ENCODE peak calls at places on chromosomes 3 and 15, in seven cellular contexts. One of them, this sample, is unnamed.

GRCh38 chr3:19947549-19948071 is 713 bp downstream of the RAB5A start:
- DNase-seq in HepG2: peak; percentile 42
- DNase-seq in HCT116: peak; percentile 18
- DNase-seq in H1: peak; percentile 15
- DNase-seq in K562: peak; percentile 78
- DNase-seq in SK-N-SH: peak; percentile 65
- DNase-seq in GM12878: no peak
- DNase-seq in this sample: peak; percentile 23

GRCh38 chr15:63587527-63587926 is 9.7 kb upstream of the FBXL22 start:
- DNase-seq in H1: no peak
- DNase-seq in K562: no peak
- DNase-seq in GM12878: no peak
- DNase-seq in SK-N-SH: no peak
- DNase-seq in HepG2: no peak
- DNase-seq in HCT116: no peak
- DNase-seq in this sample: no peak

GRCh38 chr15:90205050-90205848 is 4.1 kb downstream of the SEMA4B start:
- DNase-seq in H1: no peak
- DNase-seq in GM12878: no peak
- DNase-seq in K562: no peak
- DNase-seq in HepG2: no peak
- DNase-seq in HCT116: no peak
- DNase-seq in SK-N-SH: peak; percentile 9
- DNase-seq in this sample: no peak

GRCh38 chr3:188133219-188133618 is 20.7 kb upstream of the LPP start:
- DNase-seq in HepG2: no peak
- DNase-seq in SK-N-SH: no peak
- DNase-seq in K562: no peak
- DNase-seq in H1: no peak
- DNase-seq in HCT116: no peak
- DNase-seq in GM12878: no peak
- DNase-seq in this sample: no peak

GRCh38 chr3:145246291-145246690 is 914.7 kb downstream of the PLOD2 start:
- DNase-seq in HepG2: no peak
- DNase-seq in H1: no peak
- DNase-seq in HCT116: no peak
- DNase-seq in GM12878: no peak
- DNase-seq in K562: no peak
- DNase-seq in SK-N-SH: no peak
- DNase-seq in this sample: no peak

GRCh38 chr15:25417604-25418003 is 21.2 kb downstream of the UBE3A start:
- DNase-seq in K562: no peak
- DNase-seq in H1: no peak
- DNase-seq in HCT116: no peak
- DNase-seq in GM12878: no peak
- DNase-seq in SK-N-SH: no peak
- DNase-seq in HepG2: no peak
- DNase-seq in this sample: no peak

GRCh38 chr3:74613566-74613965 is 893 bp downstream of the CNTN3 start:
- DNase-seq in SK-N-SH: peak; percentile 29
- DNase-seq in H1: no peak
- DNase-seq in HCT116: no peak
- DNase-seq in GM12878: no peak
- DNase-seq in K562: no peak
- DNase-seq in HepG2: no peak
- DNase-seq in this sample: no peak

GRCh38 chr15:27820232-27820631 is 278.9 kb downstream of the OCA2 start:
- DNase-seq in K562: peak; percentile 23
- DNase-seq in HepG2: no peak
- DNase-seq in H1: no peak
- DNase-seq in SK-N-SH: no peak
- DNase-seq in GM12878: no peak
- DNase-seq in HCT116: no peak
- DNase-seq in this sample: no peak

GRCh38 chr15:83082730-83083386 is 15.8 kb upstream of the BTBD1 start:
- DNase-seq in H1: no peak
- DNase-seq in SK-N-SH: no peak
- DNase-seq in HepG2: no peak
- DNase-seq in K562: peak; percentile 47
- DNase-seq in HCT116: no peak
- DNase-seq in GM12878: no peak
- DNase-seq in this sample: no peak

GRCh38 chr15:98599911-98600685 is 48.2 kb upstream of the IGF1R start:
- DNase-seq in HepG2: no peak
- DNase-seq in K562: no peak
- DNase-seq in HCT116: no peak
- DNase-seq in H1: no peak
- DNase-seq in GM12878: peak; percentile 21
- DNase-seq in SK-N-SH: no peak
- DNase-seq in this sample: no peak

GRCh38 chr3:141052570-141053069 is 1.5 kb downstream of the SPSB4 start:
- DNase-seq in H1: no peak
- DNase-seq in SK-N-SH: peak; percentile 80
- DNase-seq in HepG2: no peak
- DNase-seq in HCT116: no peak
- DNase-seq in GM12878: no peak
- DNase-seq in K562: no peak
- DNase-seq in this sample: no peak

GRCh38 chr15:31299588-31300207 is 26.9 kb upstream of the KLF13 start:
- DNase-seq in HCT116: no peak
- DNase-seq in GM12878: no peak
- DNase-seq in HepG2: no peak
- DNase-seq in SK-N-SH: no peak
- DNase-seq in H1: no peak
- DNase-seq in K562: no peak
- DNase-seq in this sample: no peak

GRCh38 chr3:127214990-127215389 is 22.1 kb downstream of the PRR23E start:
- DNase-seq in HepG2: no peak
- DNase-seq in H1: no peak
- DNase-seq in SK-N-SH: no peak
- DNase-seq in GM12878: no peak
- DNase-seq in K562: no peak
- DNase-seq in HCT116: no peak
- DNase-seq in this sample: no peak

GRCh38 chr3:16270855-16271254 is 5.8 kb downstream of the OXNAD1 start:
- DNase-seq in SK-N-SH: no peak
- DNase-seq in GM12878: no peak
- DNase-seq in HepG2: no peak
- DNase-seq in H1: no peak
- DNase-seq in K562: no peak
- DNase-seq in HCT116: no peak
- DNase-seq in this sample: no peak

GRCh38 chr15:45184562-45185041 is 3.2 kb downstream of the SHF start:
- DNase-seq in GM12878: no peak
- DNase-seq in K562: no peak
- DNase-seq in H1: no peak
- DNase-seq in HCT116: no peak
- DNase-seq in SK-N-SH: peak; percentile 61
- DNase-seq in HepG2: no peak
- DNase-seq in this sample: no peak

GRCh38 chr3:20773320-20773984 is 587.4 kb upstream of the SGO1 start:
- DNase-seq in K562: no peak
- DNase-seq in SK-N-SH: no peak
- DNase-seq in HepG2: peak; percentile 2
- DNase-seq in GM12878: no peak
- DNase-seq in H1: no peak
- DNase-seq in HCT116: no peak
- DNase-seq in this sample: no peak

GRCh38 chr3:28973621-28974020 is 307.2 kb upstream of the RBMS3 start:
- DNase-seq in GM12878: no peak
- DNase-seq in HCT116: no peak
- DNase-seq in SK-N-SH: no peak
- DNase-seq in H1: no peak
- DNase-seq in K562: no peak
- DNase-seq in HepG2: no peak
- DNase-seq in this sample: no peak

GRCh38 chr3:43996379-43997301 is 245.0 kb upstream of the TOPAZ1 start:
- DNase-seq in HepG2: no peak
- DNase-seq in K562: no peak
- DNase-seq in H1: no peak
- DNase-seq in GM12878: no peak
- DNase-seq in HCT116: no peak
- DNase-seq in SK-N-SH: no peak
- DNase-seq in this sample: peak; percentile 18
- H3K9ac ChIP-seq in HepG2: no peak overlapping the region
- H3K9ac ChIP-seq in K562: no peak overlapping the region
- H3K9ac ChIP-seq in H1: no peak overlapping the region
- H3K9ac ChIP-seq in GM12878: peak overlapping the region; percentile 9
- H3K9ac ChIP-seq in HCT116: no peak overlapping the region
- H3K9ac ChIP-seq in SK-N-SH: no peak overlapping the region
- H3K9ac ChIP-seq in this sample: peak overlapping the region; percentile 77

GRCh38 chr3:149258298-149258697 is 36.7 kb upstream of the CP start:
- DNase-seq in HepG2: no peak
- DNase-seq in HCT116: no peak
- DNase-seq in SK-N-SH: no peak
- DNase-seq in H1: no peak
- DNase-seq in K562: peak; percentile 50
- DNase-seq in GM12878: no peak
- DNase-seq in this sample: no peak
- TF ChIP-seq YY1 in HepG2: no peak
- TF ChIP-seq YY1 in HCT116: no peak
- TF ChIP-seq YY1 in SK-N-SH: no peak
- TF ChIP-seq YY1 in H1: no peak
- TF ChIP-seq YY1 in K562: no peak
- TF ChIP-seq YY1 in GM12878: no peak
- TF ChIP-seq YY1 in this sample: no peak

GRCh38 chr3:40079845-40080240 is 229.7 kb upstream of the EIF1B start:
- DNase-seq in HepG2: no peak
- DNase-seq in H1: no peak
- DNase-seq in HCT116: no peak
- DNase-seq in GM12878: no peak
- DNase-seq in K562: no peak
- DNase-seq in SK-N-SH: no peak
- DNase-seq in this sample: no peak
- H3K9ac ChIP-seq in HepG2: no peak overlapping the region
- H3K9ac ChIP-seq in H1: no peak overlapping the region
- H3K9ac ChIP-seq in HCT116: no peak overlapping the region
- H3K9ac ChIP-seq in GM12878: no peak overlapping the region
- H3K9ac ChIP-seq in K562: no peak overlapping the region
- H3K9ac ChIP-seq in SK-N-SH: no peak overlapping the region
- H3K9ac ChIP-seq in this sample: no peak overlapping the region

DNA sequence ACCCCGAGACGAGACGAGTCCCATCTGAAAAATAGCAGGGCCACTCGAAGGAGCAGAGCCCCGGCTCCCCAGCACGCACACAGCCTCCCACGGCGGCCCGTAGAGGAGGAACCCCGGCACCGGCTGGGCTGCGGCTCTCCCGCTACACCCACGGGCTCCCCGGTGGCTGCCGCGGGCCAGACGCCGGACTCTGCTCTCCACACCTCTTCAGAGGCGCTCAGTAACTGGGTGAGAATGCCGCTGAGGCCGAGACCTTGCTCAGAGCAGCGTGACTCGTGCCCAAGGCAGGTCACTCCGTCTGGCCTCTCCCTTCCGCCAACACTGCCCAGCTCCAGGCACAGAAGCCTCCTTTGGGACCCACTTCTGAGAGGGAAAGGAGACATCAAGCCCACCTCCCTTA is 34.4 kb downstream of the TNK2 start:
- DNase-seq in HCT116: no peak
- DNase-seq in HepG2: no peak
- DNase-seq in SK-N-SH: no peak
- DNase-seq in K562: no peak
- DNase-seq in H1: no peak
- DNase-seq in GM12878: no peak
- DNase-seq in this sample: no peak
- TF ChIP-seq YY1 in HCT116: no peak
- TF ChIP-seq YY1 in HepG2: no peak
- TF ChIP-seq YY1 in SK-N-SH: no peak
- TF ChIP-seq YY1 in K562: no peak
- TF ChIP-seq YY1 in H1: no peak
- TF ChIP-seq YY1 in GM12878: no peak
- TF ChIP-seq YY1 in this sample: no peak

GRCh38 chr3:51814034-51814433 is 35.0 kb upstream of the IQCF6 start:
- DNase-seq in HCT116: no peak
- DNase-seq in K562: no peak
- DNase-seq in SK-N-SH: no peak
- DNase-seq in GM12878: no peak
- DNase-seq in H1: no peak
- DNase-seq in HepG2: no peak
- DNase-seq in this sample: no peak
- H3K9ac ChIP-seq in HCT116: no peak overlapping the region
- H3K9ac ChIP-seq in K562: no peak overlapping the region
- H3K9ac ChIP-seq in SK-N-SH: no peak overlapping the region
- H3K9ac ChIP-seq in GM12878: no peak overlapping the region
- H3K9ac ChIP-seq in H1: no peak overlapping the region
- H3K9ac ChIP-seq in HepG2: no peak overlapping the region
- H3K9ac ChIP-seq in this sample: no peak overlapping the region

GRCh38 chr15:58065445-58066041 is at the start of gene ALDH1A2:
- DNase-seq in SK-N-SH: peak; percentile 64
- DNase-seq in HCT116: no peak
- DNase-seq in HepG2: no peak
- DNase-seq in K562: peak; percentile 95
- DNase-seq in GM12878: no peak
- DNase-seq in H1: no peak
- DNase-seq in this sample: no peak

GRCh38 chr15:58064119-58065010 is 1.1 kb downstream of the ALDH1A2 start:
- DNase-seq in K562: no peak
- DNase-seq in SK-N-SH: no peak
- DNase-seq in H1: no peak
- DNase-seq in HCT116: no peak
- DNase-seq in HepG2: no peak
- DNase-seq in GM12878: no peak
- DNase-seq in this sample: no peak

GRCh38 chr15:58063612-58064011 is 1.9 kb downstream of the ALDH1A2 start:
- DNase-seq in SK-N-SH: no peak
- DNase-seq in K562: no peak
- DNase-seq in GM12878: no peak
- DNase-seq in H1: no peak
- DNase-seq in HCT116: no peak
- DNase-seq in HepG2: no peak
- DNase-seq in this sample: no peak

GRCh38 chr15:58065011-58065444 is 483 bp downstream of the ALDH1A2 start:
- DNase-seq in H1: no peak
- DNase-seq in HCT116: no peak
- DNase-seq in GM12878: no peak
- DNase-seq in HepG2: no peak
- DNase-seq in SK-N-SH: no peak
- DNase-seq in K562: peak; percentile 69
- DNase-seq in this sample: no peak

GRCh38 chr15:58066042-58066867 is 744 bp upstream of the ALDH1A2 start:
- DNase-seq in HCT116: peak; percentile 21
- DNase-seq in K562: peak; percentile 85
- DNase-seq in GM12878: no peak
- DNase-seq in SK-N-SH: peak; percentile 89
- DNase-seq in H1: no peak
- DNase-seq in HepG2: peak; percentile 1
- DNase-seq in this sample: no peak
- TF ChIP-seq YY1 in HCT116: no peak
- TF ChIP-seq YY1 in K562: no peak
- TF ChIP-seq YY1 in GM12878: no peak
- TF ChIP-seq YY1 in SK-N-SH: no peak
- TF ChIP-seq YY1 in H1: peak; percentile 65
- TF ChIP-seq YY1 in HepG2: peak; percentile 19
- TF ChIP-seq YY1 in this sample: no peak